ENCODE peak calls at places on chromosomes 6 and 20, in six cellular contexts. F is amniotic stem cell; Y is stimulated activated CD4-positive, alpha-beta T cell treated with anti-CD3 and anti-CD28 coated beads, Interleukin-15, amount 100 ng/mL, for 24 hours; W is pancreas; M is head of caudate nucleus; K is NCI-H1417. C is an unnamed sample.

GRCh38 chr6:117600008-117600743 is 2.1 kb downstream of the GOPC start:
- DNase-seq in K (no peak), W (no peak), F (no peak), Y (peak), M (no peak), C (peak)

GRCh38 chr6:52577778-52578473 is 1.1 kb upstream of the TRAM2 start:
- DNase-seq in K (no peak), M (no peak), W (no peak), Y (no peak), F (no peak), C (no peak)

GRCh38 chr20:14865169-14865568 is 527.8 kb upstream of the FLRT3 start:
- DNase-seq in K (no peak), Y (no peak), W (no peak), M (no peak), F (no peak), C (no peak)

GRCh38 chr6:113449051-113449450 is 408.1 kb upstream of the MARCKS start:
- DNase-seq in K (no peak), F (no peak), W (no peak), M (no peak), Y (no peak), C (no peak)

GRCh38 chr6:89260832-89261231 is 43.7 kb upstream of the GABRR1 start:
- DNase-seq in K (peak), Y (no peak), M (no peak), W (no peak), F (no peak), C (peak)

GRCh38 chr6:6893701-6894100 is 214.1 kb upstream of the RREB1 start:
- DNase-seq in F (no peak), K (no peak), Y (no peak), W (no peak), M (no peak), C (no peak)

GRCh38 chr20:54004397-54004940 is 65.9 kb downstream of the BCAS1 start:
- DNase-seq in M (no peak), W (no peak), K (no peak), Y (no peak), F (no peak), C (no peak)

GRCh38 chr6:44166591-44167184 is 8.1 kb downstream of the CAPN11 start:
- DNase-seq in K (no peak), M (no peak), W (no peak), F (no peak), Y (no peak), C (no peak)

GRCh38 chr6:53651149-53651763 is 14.3 kb downstream of the KLHL31 start:
- DNase-seq in M (peak), W (no peak), Y (peak), K (peak), F (peak), C (peak)

GRCh38 chr6:13177617-13178506 is 150.5 kb downstream of the TBC1D7 start:
- DNase-seq in M (no peak), Y (no peak), F (no peak), K (no peak), W (no peak), C (no peak)

GRCh38 chr6:113735487-113735886 is 121.7 kb upstream of the MARCKS start:
- DNase-seq in K (no peak), F (no peak), W (no peak), M (no peak), Y (no peak), C (no peak)

GRCh38 chr20:2986466-2986865 is 57.0 kb upstream of the GNRH2 start:
- DNase-seq in W (no peak), F (no peak), Y (peak), M (no peak), K (no peak), C (no peak)

GRCh38 chr6:66926060-66926459 is 1219.0 kb upstream of the EYS start:
- DNase-seq in K (no peak), F (no peak), W (no peak), Y (no peak), M (no peak), C (no peak)

GRCh38 chr6:69835414-69836179 is 30.8 kb upstream of the COL19A1 start:
- DNase-seq in K (peak), W (no peak), F (peak), Y (no peak), M (peak), C (peak)

GRCh38 chr6:108635505-108636226 is 74.9 kb downstream of the FOXO3 start:
- DNase-seq in W (no peak), M (no peak), F (no peak), K (no peak), Y (peak), C (no peak)

GRCh38 chr6:153957409-153957808 is 81.6 kb upstream of the OPRM1 start:
- DNase-seq in W (no peak), M (no peak), K (no peak), Y (no peak), F (no peak), C (no peak)

C was measured in SK-N-DZ.